ENCODE peak calls at places on chromosomes 16 and 17, in ten cellular contexts. B, V, Q, E, D, G, K, Z, X and U are unnamed samples.

GRCh38 chr17:44187131-44187899 is 543 bp downstream of the TMUB2 start:
- DNase-seq in K (peak; percentile 93), E (peak; percentile 61), Q (no peak), B (no peak), D (no peak), V (peak; percentile 91), Z (peak; percentile 28), X (no peak), G (peak; percentile 74), U (peak; percentile 97)

GRCh38 chr17:12987120-12987519 is 30.7 kb downstream of the ELAC2 start:
- DNase-seq in Z (no peak), G (peak; percentile 31), B (no peak), E (no peak), D (no peak), Q (no peak), V (no peak), X (no peak), K (peak; percentile 41), U (no peak)

GRCh38 chr16:27920391-27920891 is 143.1 kb downstream of the GSG1L start:
- DNase-seq in G (peak; percentile 86), E (peak; percentile 6), D (no peak), V (no peak), B (no peak), Z (no peak), Q (no peak), K (no peak), X (no peak), U (no peak)

GRCh38 chr17:4087911-4088693 is 54.7 kb downstream of the ZZEF1 start:
- DNase-seq in D (no peak), B (no peak), V (no peak), G (no peak), E (peak; percentile 17), Q (no peak), X (no peak), Z (no peak), K (no peak), U (no peak)

GRCh38 chr16:28538733-28539596 is at the start of gene NUPR1:
- DNase-seq in X (peak; percentile 97), Q (no peak), V (peak; percentile 97), G (no peak), E (peak; percentile 99), B (peak; percentile 97), D (no peak), K (peak; percentile 95), Z (no peak), U (peak; percentile 42)

GRCh38 chr17:41725134-41725533 is 9.3 kb downstream of the HAP1 start:
- DNase-seq in B (no peak), Q (no peak), E (no peak), V (no peak), G (no peak), D (no peak), X (no peak), K (no peak), Z (no peak), U (no peak)

GRCh38 chr17:31595076-31595475 is 203.6 kb downstream of the RAB11FIP4 start:
- DNase-seq in Z (no peak), V (no peak), E (no peak), D (no peak), G (no peak), B (no peak), X (no peak), Q (no peak), K (no peak), U (no peak)

GRCh38 chr16:31916056-31916488 is 42.5 kb downstream of the ZNF267 start:
- DNase-seq in X (no peak), K (no peak), D (no peak), Z (no peak), G (no peak), V (no peak), Q (peak; percentile 7), B (no peak), E (no peak), U (no peak)

GRCh38 chr17:17093764-17094163 is 51.5 kb downstream of the MPRIP start:
- DNase-seq in Z (no peak), V (peak; percentile 26), D (no peak), E (no peak), X (no peak), Q (no peak), K (no peak), G (no peak), B (no peak), U (no peak)

GRCh38 chr16:80620656-80621605 is 80.1 kb downstream of the DYNLRB2 start:
- DNase-seq in B (no peak), D (no peak), Q (no peak), G (no peak), Z (no peak), E (no peak), K (no peak), X (no peak), V (no peak), U (no peak)

GRCh38 chr17:68611353-68612227 is 10.4 kb upstream of the FAM20A start:
- DNase-seq in V (no peak), G (no peak), Q (no peak), K (no peak), X (no peak), E (no peak), D (no peak), B (no peak), Z (no peak), U (no peak)

GRCh38 chr17:62067165-62068145 is 2.4 kb upstream of the MED13 start:
- DNase-seq in Q (no peak), V (no peak), D (no peak), Z (no peak), E (no peak), K (no peak), B (no peak), G (peak; percentile 66), X (no peak), U (no peak)

GRCh38 chr16:28283798-28284577 is 8.3 kb upstream of the SBK1 start:
- DNase-seq in G (peak; percentile 48), Q (no peak), Z (no peak), D (no peak), K (no peak), V (no peak), X (no peak), B (no peak), E (peak; percentile 10), U (no peak)

GRCh38 chr17:12512712-12513355 is 152.9 kb upstream of the MYOCD start:
- DNase-seq in Q (no peak), D (no peak), E (no peak), B (no peak), X (no peak), G (no peak), Z (no peak), V (no peak), K (no peak), U (no peak)

GRCh38 chr17:6548578-6549330 is 7.6 kb downstream of the PITPNM3 start:
- DNase-seq in V (no peak), Z (no peak), X (peak; percentile 7), Q (peak; percentile 47), B (no peak), E (no peak), D (no peak), K (no peak), G (no peak), U (no peak)

GRCh38 chr17:80339731-80340456 is 75.1 kb upstream of the ENDOV start:
- DNase-seq in K (no peak), Z (no peak), E (no peak), X (no peak), Q (no peak), V (no peak), D (no peak), G (no peak), B (no peak), U (no peak)

GRCh38 chr17:49691677-49692191 is 13.8 kb upstream of the SPOP start:
- DNase-seq in D (no peak), Z (no peak), V (no peak), X (no peak), B (no peak), G (peak; percentile 63), Q (no peak), K (no peak), E (no peak), U (no peak)
- H3K27ac ChIP-seq in D (no peak overlapping the region), Z (no peak overlapping the region), V (peak overlapping the region; percentile 98), X (peak overlapping the region; percentile 94), B (peak overlapping the region; percentile 48), G (no peak overlapping the region), Q (no peak overlapping the region), K (peak overlapping the region; percentile 48), E (peak overlapping the region; percentile 99), U (no peak overlapping the region)

DNA sequence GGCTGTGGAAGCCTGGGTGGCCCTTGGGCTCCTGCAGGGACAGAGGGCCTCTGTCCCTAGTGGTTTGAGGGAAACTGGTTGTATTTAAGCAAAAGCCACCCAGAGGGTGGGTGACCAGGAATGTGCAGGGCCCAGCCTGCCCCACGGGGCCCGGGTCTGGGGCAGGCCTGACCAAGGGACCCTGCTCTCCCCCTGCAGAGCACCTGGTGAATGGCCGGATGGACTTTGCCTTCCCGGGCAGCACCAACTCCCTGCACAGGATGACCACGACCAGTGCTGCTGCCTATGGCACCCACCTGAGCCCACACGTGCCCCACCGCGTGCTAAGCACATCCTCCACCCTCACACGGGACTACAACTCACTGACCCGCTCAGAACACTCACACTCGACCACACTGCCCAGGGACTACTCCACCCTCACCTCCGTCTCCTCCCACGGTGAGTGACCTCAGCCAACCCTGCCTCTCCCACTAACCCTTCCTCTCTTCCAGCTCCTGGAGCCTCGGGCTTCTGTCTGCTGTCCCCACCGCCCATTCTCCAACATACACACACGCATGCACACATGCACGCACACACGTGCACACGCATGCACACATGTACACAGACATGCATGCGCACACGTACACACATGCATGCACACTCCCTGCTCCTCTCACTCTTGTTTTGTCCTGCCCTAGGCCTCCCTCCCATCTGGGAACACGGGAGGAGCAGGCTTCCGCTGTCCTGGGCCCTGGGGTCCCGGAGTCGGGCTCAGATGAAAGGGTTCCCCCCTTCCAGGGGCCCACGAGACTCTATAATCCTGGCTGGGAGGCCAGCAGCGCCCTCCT is 10.4 kb downstream of the GALK1 start:
- DNase-seq in K (no peak), X (no peak), E (no peak), V (peak; percentile 46), D (no peak), Z (no peak), Q (no peak), B (no peak), G (no peak), U (no peak)
- H3K27ac ChIP-seq in K (peak overlapping the region; percentile 0), X (no peak overlapping the region), E (no peak overlapping the region), V (no peak overlapping the region), D (no peak overlapping the region), Z (no peak overlapping the region), Q (no peak overlapping the region), B (no peak overlapping the region), G (no peak overlapping the region), U (peak overlapping the region; percentile 70)

DNA sequence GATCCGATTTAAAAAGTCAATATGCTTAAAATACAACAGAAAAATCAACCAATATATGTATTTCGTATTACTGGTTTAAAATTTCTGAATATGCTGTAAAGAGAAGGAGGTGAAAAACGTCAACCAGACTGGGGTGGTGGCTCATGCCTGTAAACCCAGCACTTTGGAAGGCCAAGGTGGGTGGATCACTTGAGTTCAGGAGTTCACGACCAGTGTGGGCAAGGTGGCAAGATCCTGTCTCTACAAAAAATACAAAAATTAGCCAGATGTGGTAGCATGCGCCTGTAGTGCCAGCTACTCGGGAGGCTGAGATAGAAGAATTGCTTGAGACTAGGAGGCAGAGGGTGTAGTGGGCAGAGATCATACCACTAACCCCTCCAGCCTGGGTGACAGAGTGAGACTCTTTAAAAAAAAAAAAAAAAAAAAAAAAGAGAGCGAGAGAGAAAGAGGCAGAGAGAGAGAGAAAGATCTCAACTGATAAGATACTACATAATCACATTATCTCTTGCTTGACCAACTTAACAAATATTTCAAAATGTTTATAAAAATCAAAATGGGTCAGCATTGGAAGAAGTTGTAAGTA is 46.0 kb downstream of the KANSL1 start:
- DNase-seq in G (no peak), V (no peak), D (no peak), E (no peak), Z (no peak), X (no peak), Q (no peak), B (no peak), K (peak; percentile 41), U (no peak)
- H3K27ac ChIP-seq in G (peak overlapping the region; percentile 9), V (no peak overlapping the region), D (no peak overlapping the region), E (no peak overlapping the region), Z (no peak overlapping the region), X (no peak overlapping the region), Q (peak overlapping the region; percentile 87), B (no peak overlapping the region), K (no peak overlapping the region), U (no peak overlapping the region)

GRCh38 chr16:87391950-87392822 is at the start of gene MAP1LC3B:
- DNase-seq in Q (peak; percentile 97), X (peak; percentile 94), B (peak; percentile 96), G (peak; percentile 95), Z (peak; percentile 95), D (peak; percentile 97), K (peak; percentile 99), E (peak; percentile 98), V (peak; percentile 99), U (peak; percentile 81)
- H3K27ac ChIP-seq in Q (peak within 1 kb of the TSS; percentile 50), X (peak within 1 kb of the TSS; percentile 100), B (peak within 1 kb of the TSS; percentile 95), G (peak within 1 kb of the TSS; percentile 67), Z (peak within 1 kb of the TSS; percentile 86), D (peak within 1 kb of the TSS; percentile 73), K (peak within 1 kb of the TSS; percentile 97), E (peak within 1 kb of the TSS; percentile 95), V (peak within 1 kb of the TSS; percentile 94), U (peak within 1 kb of the TSS; percentile 98)